ENCODE peak calls at places on chromosome 18, in five cellular contexts. B is endothelial cell of umbilical vein, A is WTC11, G is fibroblast of lung, Z is right atrium auricular region. L is an unnamed sample.

GRCh38 chr18:22470511-22471181 is 52.9 kb upstream of the CTAGE1 start:
- DNase-seq in B (peak), A (no peak), G (peak), Z (no peak), L (no peak)

GRCh38 chr18:42583197-42583776 is 532.2 kb downstream of the RIT2 start:
- DNase-seq in B (no peak), A (no peak), G (no peak), Z (no peak), L (no peak)

GRCh38 chr18:8623549-8624106 is 14.4 kb downstream of the RAB12 start:
- DNase-seq in B (no peak), A (no peak), G (peak), Z (no peak), L (no peak)

GRCh38 chr18:48662021-48662661 is 123.3 kb downstream of the CTIF start:
- DNase-seq in B (no peak), A (no peak), G (peak), Z (no peak), L (no peak)

GRCh38 chr18:75066223-75066622 is 142.7 kb downstream of the PTGR3 start:
- DNase-seq in B (no peak), A (no peak), G (no peak), Z (no peak), L (no peak)

GRCh38 chr18:22691988-22692710 is 241.0 kb upstream of the RBBP8 start:
- DNase-seq in B (no peak), A (no peak), G (peak), Z (no peak), L (peak)

GRCh38 chr18:79380816-79381806 is 14.6 kb upstream of the NFATC1 start:
- DNase-seq in B (peak), A (peak), G (peak), Z (peak), L (peak)

GRCh38 chr18:159933-160332 is 1.6 kb downstream of the USP14 start:
- DNase-seq in B (no peak), A (no peak), G (no peak), Z (no peak), L (no peak)

GRCh38 chr18:61203151-61203550 is 130.1 kb upstream of the CDH20 start:
- DNase-seq in B (no peak), A (no peak), G (no peak), Z (no peak), L (no peak)

GRCh38 chr18:11570770-11571169 is 38.6 kb upstream of the SLC35G4 start:
- DNase-seq in B (no peak), A (no peak), G (peak), Z (no peak), L (peak)

GRCh38 chr18:58827886-58828285 is 36.8 kb upstream of the ZNF532 start:
- DNase-seq in B (no peak), A (no peak), G (no peak), Z (no peak), L (no peak)

GRCh38 chr18:22467760-22468553 is 50.2 kb upstream of the CTAGE1 start:
- DNase-seq in B (peak), A (no peak), G (peak), Z (no peak), L (no peak)

GRCh38 chr18:21100141-21100540 is 11.5 kb downstream of the ROCK1 start:
- DNase-seq in B (peak), A (no peak), G (peak), Z (no peak), L (no peak)

GRCh38 chr18:57231846-57232245 is 85.0 kb downstream of the BOD1L2 start:
- DNase-seq in B (no peak), A (no peak), G (no peak), Z (no peak), L (no peak)

GRCh38 chr18:10736984-10737383 is 211.2 kb downstream of the NAPG start:
- DNase-seq in B (no peak), A (no peak), G (no peak), Z (no peak), L (peak)

GRCh38 chr18:79714531-79715240 is 35.1 kb downstream of the CTDP1 start:
- DNase-seq in B (no peak), A (no peak), G (no peak), Z (no peak), L (no peak)

DNA sequence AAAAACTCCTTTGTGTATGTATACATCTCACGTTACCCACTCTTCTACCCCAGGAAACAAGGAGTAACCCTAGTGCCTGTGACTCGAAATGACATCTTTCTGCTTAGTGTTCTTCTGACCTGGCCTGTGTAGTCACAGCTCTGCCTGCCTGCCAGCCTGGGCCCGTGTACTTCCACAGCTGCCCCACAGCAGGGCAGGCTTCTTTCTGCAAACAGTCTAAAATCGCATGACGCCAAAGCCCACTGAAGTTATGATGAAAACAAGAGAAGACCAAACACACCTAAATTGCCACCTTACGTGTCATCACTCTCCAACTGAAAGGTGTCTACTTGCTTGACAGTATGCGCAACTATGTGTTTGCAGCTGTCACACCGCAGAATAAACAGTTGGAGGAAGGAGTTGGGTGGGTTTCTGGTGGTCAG is 1.5 kb downstream of the GAREM1 start:
- DNase-seq in B (peak), A (no peak), G (peak), Z (no peak), L (peak)
- TF ChIP-seq CTCF in B (no peak), A (no peak), G (peak), Z (peak), L (no peak)

GRCh38 chr18:54679318-54680149 is 88.5 kb downstream of the DYNAP start:
- DNase-seq in B (peak), A (no peak), G (peak), Z (no peak), L (peak)
- TF ChIP-seq CTCF in B (peak), A (no peak), G (peak), Z (peak), L (peak)

GRCh38 chr18:24987933-24988840 is 363.8 kb downstream of the ZNF521 start:
- DNase-seq in B (peak), A (no peak), G (no peak), Z (peak), L (no peak)

GRCh38 chr18:24990548-24991219 is 361.3 kb downstream of the ZNF521 start:
- DNase-seq in B (no peak), A (no peak), G (no peak), Z (no peak), L (no peak)

GRCh38 chr18:24991220-24991575 is 360.8 kb downstream of the ZNF521 start:
- DNase-seq in B (no peak), A (no peak), G (no peak), Z (no peak), L (no peak)

GRCh38 chr18:24991661-24992060 is 360.3 kb downstream of the ZNF521 start:
- DNase-seq in B (no peak), A (no peak), G (peak), Z (no peak), L (no peak)

DNA sequence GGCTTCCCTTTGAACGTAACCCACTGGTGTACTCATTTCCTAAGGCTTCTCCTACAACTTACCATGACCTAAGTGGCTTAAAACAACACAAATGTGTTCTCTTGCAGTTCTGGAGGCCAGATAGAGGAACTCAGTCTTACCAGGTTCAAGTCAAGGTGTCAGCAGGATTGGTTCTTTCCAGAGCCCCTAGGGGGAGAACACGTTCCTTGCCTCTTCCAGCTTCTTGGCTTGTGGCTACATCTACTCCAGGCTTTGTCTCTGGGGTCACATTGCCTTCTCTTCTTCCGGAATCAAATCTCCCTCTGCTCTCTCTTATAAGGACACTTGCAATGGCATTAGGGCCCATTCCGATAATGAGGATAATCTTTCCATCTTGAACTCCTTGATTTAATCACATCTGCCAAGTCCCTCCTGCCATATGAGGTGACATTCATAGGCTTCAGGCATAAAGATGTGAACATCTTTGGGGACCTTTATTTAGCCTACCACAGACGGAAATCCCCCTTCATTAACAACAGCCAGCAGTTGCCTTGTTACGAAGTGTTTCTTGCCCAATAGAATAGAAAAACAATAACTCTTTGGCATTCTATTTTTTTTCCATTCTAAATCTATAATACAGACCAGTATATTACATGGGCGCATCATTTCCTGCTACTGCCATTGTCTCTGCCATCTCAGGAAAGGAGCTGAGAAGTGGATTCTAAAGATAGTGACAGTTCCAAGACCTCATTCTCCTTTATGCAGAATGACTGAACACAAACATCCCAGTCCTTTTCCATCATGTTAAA is 362.0 kb downstream of the ZNF521 start:
- DNase-seq in B (peak), A (no peak), G (no peak), Z (no peak), L (no peak)
- TF ChIP-seq CTCF in B (no peak), A (no peak), G (no peak), Z (no peak), L (no peak)

DNA sequence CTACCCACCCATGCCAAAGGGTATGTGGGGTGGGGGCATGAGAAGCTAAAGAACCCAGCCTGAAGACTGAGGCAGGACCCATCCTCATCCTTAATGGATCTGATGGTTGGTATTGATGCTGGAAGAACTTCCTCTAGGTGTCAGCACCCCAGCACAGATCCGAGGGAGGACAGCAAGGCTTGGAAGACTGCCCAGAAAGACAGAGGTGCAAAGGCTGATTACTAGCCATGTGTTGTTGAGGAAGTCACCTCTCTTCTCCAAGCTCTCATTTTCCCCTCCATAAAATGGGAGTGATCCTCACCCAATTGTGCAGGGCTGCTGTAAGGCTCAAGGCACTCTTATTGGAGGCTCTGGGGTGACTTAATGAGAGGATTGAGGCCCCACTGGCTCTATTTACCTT is 256.5 kb downstream of the CELF4 start:
- DNase-seq in B (no peak), A (no peak), G (no peak), Z (no peak), L (peak)
- TF ChIP-seq CTCF in B (no peak), A (no peak), G (no peak), Z (no peak), L (no peak)

GRCh38 chr18:71398530-71398929 is 1109.7 kb downstream of the SOCS6 start:
- DNase-seq in B (peak), A (no peak), G (peak), Z (no peak), L (peak)
- TF ChIP-seq CTCF in B (peak), A (no peak), G (peak), Z (no peak), L (peak)

GRCh38 chr18:2948038-2948437 is 64.9 kb downstream of the LPIN2 start:
- DNase-seq in B (peak), A (no peak), G (peak), Z (no peak), L (no peak)
- TF ChIP-seq CTCF in B (peak), A (no peak), G (peak), Z (peak), L (peak)

GRCh38 chr18:65936678-65937077 is 185.9 kb downstream of the CDH7 start:
- DNase-seq in B (no peak), A (no peak), G (no peak), Z (no peak), L (peak)
- TF ChIP-seq CTCF in B (no peak), A (no peak), G (no peak), Z (no peak), L (peak)

DNA sequence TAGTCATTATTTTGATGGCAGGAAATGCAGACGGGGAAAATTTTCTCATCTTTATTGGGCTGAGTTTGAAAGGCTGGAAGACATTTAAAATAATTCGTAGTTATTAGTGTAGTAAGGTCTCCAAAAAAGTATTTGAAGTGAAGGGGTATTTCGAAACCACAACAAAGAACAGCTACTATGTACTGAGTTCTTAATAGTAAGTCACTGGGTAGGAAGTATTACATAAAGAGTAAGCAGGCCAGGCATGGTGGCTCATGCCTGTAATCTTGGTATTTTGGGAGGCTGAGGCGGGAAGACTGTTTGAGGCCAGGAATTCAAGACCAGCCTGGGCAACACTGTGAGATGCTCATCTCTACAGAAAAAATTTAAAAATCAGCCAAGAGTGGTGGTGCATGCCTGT is 113.6 kb downstream of the MEP1B start:
- DNase-seq in B (no peak), A (no peak), G (no peak), Z (no peak), L (no peak)
- TF ChIP-seq CTCF in B (no peak), A (no peak), G (no peak), Z (no peak), L (no peak)

GRCh38 chr18:62245699-62246098 is 58.6 kb downstream of the RELCH start:
- DNase-seq in B (no peak), A (no peak), G (no peak), Z (no peak), L (no peak)
- TF ChIP-seq CTCF in B (no peak), A (no peak), G (peak), Z (no peak), L (peak)

GRCh38 chr18:34767601-34768027 is 57.5 kb downstream of the DTNA start:
- DNase-seq in B (peak), A (no peak), G (peak), Z (no peak), L (no peak)

GRCh38 chr18:34760444-34760843 is 50.3 kb downstream of the DTNA start:
- DNase-seq in B (no peak), A (no peak), G (no peak), Z (no peak), L (no peak)

GRCh38 chr18:34758378-34758948 is 48.4 kb downstream of the DTNA start:
- DNase-seq in B (no peak), A (no peak), G (no peak), Z (no peak), L (no peak)

DNA sequence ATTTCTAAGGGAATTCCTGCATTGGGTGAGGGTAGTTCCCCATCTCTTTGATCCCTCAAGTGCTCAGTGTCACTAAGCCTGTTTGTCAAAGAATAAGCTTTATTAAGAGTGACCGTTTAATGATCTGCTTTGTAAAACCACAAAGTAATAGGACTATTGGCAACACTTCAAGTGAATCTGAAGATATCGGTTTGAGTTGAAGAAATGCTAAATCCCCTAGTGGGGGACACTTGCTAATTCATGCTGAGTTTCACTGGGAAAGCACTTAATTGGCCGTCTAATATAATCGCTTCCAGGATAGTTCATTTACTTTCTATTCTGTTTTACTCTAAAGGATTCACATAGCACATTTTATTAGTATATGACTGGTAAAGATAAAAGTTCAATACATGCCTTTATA is 54.4 kb downstream of the DTNA start:
- DNase-seq in B (no peak), A (no peak), G (no peak), Z (no peak), L (peak)
- TF ChIP-seq CTCF in B (no peak), A (no peak), G (no peak), Z (no peak), L (peak)

L was measured in A673.